ENCODE peak calls at places on chromosomes 5 and 9, in four cellular contexts. N is fibroblast of mammary gland, A is BE2C, Y is spleen. H is an unnamed sample.

GRCh38 chr9:109459423-109459822 is 38.7 kb downstream of the PTPN3 start:
- DNase-seq in A (no peak), N (no peak), Y (no peak), H (no peak)

GRCh38 chr9:127809002-127809561 is 6.4 kb downstream of the FPGS start:
- DNase-seq in N (no peak), Y (no peak), A (no peak), H (peak; percentile 18)

GRCh38 chr5:55597014-55597981 is 62.5 kb upstream of the PLPP1 start:
- DNase-seq in Y (no peak), A (no peak), N (peak; percentile 92), H (no peak)

GRCh38 chr9:107249131-107249533 is 33.9 kb upstream of the RAD23B start:
- DNase-seq in N (no peak), Y (no peak), A (no peak), H (no peak)

GRCh38 chr5:52844885-52845284 is 57.2 kb downstream of the ITGA1 start:
- DNase-seq in Y (no peak), A (no peak), N (peak; percentile 41), H (no peak)

GRCh38 chr9:13369426-13369825 is 89.9 kb upstream of the MPDZ start:
- DNase-seq in Y (no peak), A (no peak), N (no peak), H (no peak)

GRCh38 chr5:148866024-148866423 is 39.6 kb downstream of the ADRB2 start:
- DNase-seq in A (no peak), N (no peak), Y (no peak), H (no peak)

GRCh38 chr5:138461343-138462125 is 3.7 kb upstream of the EGR1 start:
- DNase-seq in Y (no peak), A (no peak), N (peak; percentile 91), H (no peak)

GRCh38 chr5:82277987-82278710 is at the start of gene RPS23:
- DNase-seq in N (peak; percentile 93), Y (peak; percentile 97), A (peak; percentile 92), H (peak; percentile 88)

GRCh38 chr5:42360061-42360460 is 63.2 kb upstream of the GHR start:
- DNase-seq in Y (no peak), N (peak; percentile 92), A (no peak), H (no peak)

GRCh38 chr9:86732514-86732913 is 214.8 kb downstream of the GAS1 start:
- DNase-seq in Y (no peak), A (no peak), N (peak; percentile 100), H (no peak)

GRCh38 chr5:136018814-136019777 is 9.7 kb upstream of the TGFBI start:
- DNase-seq in Y (no peak), N (peak; percentile 99), A (peak; percentile 82), H (no peak)

GRCh38 chr9:77016526-77017504 is 2.6 kb upstream of the FOXB2 start:
- DNase-seq in A (no peak), Y (no peak), N (no peak), H (no peak)

GRCh38 chr9:123617286-123617685 is 261.3 kb downstream of the CRB2 start:
- DNase-seq in N (no peak), Y (no peak), A (no peak), H (no peak)

GRCh38 chr9:16310288-16311145 is 560.0 kb downstream of the BNC2 start:
- DNase-seq in A (no peak), N (no peak), Y (no peak), H (no peak)

GRCh38 chr5:179275941-179276837 is 69.1 kb downstream of the ADAMTS2 start:
- DNase-seq in A (no peak), Y (no peak), N (peak; percentile 99), H (no peak)

DNA sequence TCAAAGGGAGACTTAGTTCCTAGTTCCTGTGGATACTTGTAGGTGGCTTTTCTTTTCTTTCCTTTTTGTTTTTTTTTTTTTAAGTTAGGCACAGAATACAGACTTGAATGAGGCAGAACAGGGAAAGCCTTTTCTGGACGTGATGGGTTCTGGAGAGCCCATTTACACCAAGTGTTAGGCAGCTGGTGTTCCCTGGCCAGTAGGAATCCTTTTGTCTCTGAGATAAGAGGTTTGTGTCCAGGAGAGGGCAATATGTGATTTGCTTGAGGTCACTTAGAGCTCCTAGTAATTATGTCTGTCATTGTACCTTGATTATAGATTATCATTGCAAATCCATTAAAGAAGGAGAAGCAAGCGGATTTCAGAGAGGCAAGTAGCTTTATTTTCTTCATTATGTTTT is 9.1 kb downstream of the MEGF10 start:
- DNase-seq in Y (no peak), A (no peak), N (peak; percentile 11), H (no peak)
- TF ChIP-seq CTCF in Y (no peak), A (no peak), N (no peak), H (no peak)

GRCh38 chr5:45774528-45774927 is 78.3 kb upstream of the HCN1 start:
- DNase-seq in N (no peak), A (no peak), Y (no peak), H (no peak)
- TF ChIP-seq CTCF in N (peak; percentile 0), A (peak; percentile 56), Y (no peak), H (no peak)

GRCh38 chr9:93130861-93131481 is 3.1 kb downstream of the NINJ1 start:
- DNase-seq in N (no peak), A (no peak), Y (peak; percentile 89), H (no peak)
- TF ChIP-seq CTCF in N (no peak), A (no peak), Y (peak; percentile 25), H (no peak)

GRCh38 chr5:10363519-10364185 is 10.2 kb downstream of the MARCHF6 start:
- DNase-seq in N (no peak), A (no peak), Y (no peak), H (no peak)

GRCh38 chr5:10366310-10367297 is 13.1 kb downstream of the MARCHF6 start:
- DNase-seq in Y (no peak), A (no peak), N (peak; percentile 48), H (no peak)

GRCh38 chr5:10365800-10366199 is 12.3 kb downstream of the MARCHF6 start:
- DNase-seq in A (no peak), Y (no peak), N (no peak), H (no peak)

GRCh38 chr5:10367586-10367985 is 14.1 kb downstream of the MARCHF6 start:
- DNase-seq in Y (no peak), N (no peak), A (no peak), H (no peak)

GRCh38 chr5:10364186-10364689 is 10.7 kb downstream of the MARCHF6 start:
- DNase-seq in Y (no peak), N (no peak), A (no peak), H (no peak)
- TF ChIP-seq CTCF in Y (no peak), N (no peak), A (peak; percentile 30), H (no peak)

GRCh38 chr9:134995792-134996120 is 78.0 kb upstream of the FCN1 start:
- DNase-seq in Y (no peak), A (no peak), N (peak; percentile 8), H (no peak)

GRCh38 chr9:134994926-134995791 is 77.4 kb upstream of the FCN1 start:
- DNase-seq in N (no peak), A (no peak), Y (peak; percentile 58), H (no peak)

GRCh38 chr9:134993996-134994720 is 76.4 kb upstream of the FCN1 start:
- DNase-seq in Y (peak; percentile 48), N (no peak), A (no peak), H (no peak)

GRCh38 chr9:134993416-134993815 is 75.7 kb upstream of the FCN1 start:
- DNase-seq in Y (peak; percentile 44), N (no peak), A (no peak), H (no peak)

DNA sequence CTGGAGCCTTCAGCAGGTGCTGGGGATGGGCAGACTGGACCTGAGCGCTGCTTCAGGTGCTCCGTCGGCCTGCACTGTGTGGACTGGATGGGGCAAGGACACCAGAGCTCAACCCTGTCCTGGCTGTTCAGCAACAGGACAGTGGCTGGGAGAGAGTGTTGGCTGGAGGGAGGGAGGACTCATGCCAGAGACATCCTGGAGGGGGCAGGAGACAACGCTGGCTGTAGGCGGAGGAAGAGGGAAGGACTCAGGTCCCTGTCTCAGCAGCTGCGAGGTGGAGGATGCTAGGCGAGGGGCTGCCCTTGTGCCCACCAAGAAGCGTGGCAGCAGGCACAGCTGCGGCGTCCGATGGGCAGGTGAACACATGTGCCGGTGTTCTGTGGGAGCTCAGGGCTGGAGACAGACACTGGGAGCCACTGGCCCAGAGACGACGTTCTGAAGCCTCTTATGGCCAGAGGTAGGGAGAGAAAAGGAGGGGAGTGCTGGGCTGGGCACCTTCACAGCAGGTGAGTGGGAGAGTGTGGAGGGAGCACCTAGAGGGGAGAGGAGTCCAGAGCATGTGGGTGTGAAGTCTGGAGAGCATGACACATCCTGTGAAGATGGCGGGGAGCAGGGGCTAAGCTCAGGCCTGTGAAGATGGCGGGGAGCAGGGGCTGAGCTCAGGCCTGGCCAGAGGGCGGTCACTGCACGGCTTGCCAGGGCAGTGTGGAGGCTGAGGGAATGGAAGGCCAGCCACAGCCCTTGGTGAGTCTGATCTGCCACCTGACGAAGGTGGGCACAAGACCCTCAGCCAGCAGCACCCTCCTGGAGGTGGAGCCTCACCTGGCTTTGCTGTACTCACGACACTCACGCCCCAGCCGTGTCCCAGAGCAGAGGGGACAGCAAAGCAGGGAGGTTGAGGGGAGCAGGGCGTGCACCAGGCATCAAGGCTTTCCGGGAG is 79.1 kb upstream of the FCN1 start:
- DNase-seq in Y (peak; percentile 45), N (no peak), A (no peak), H (no peak)
- TF ChIP-seq CTCF in Y (no peak), N (no peak), A (no peak), H (no peak)

GRCh38 chr9:118809160-118809625 is 560.0 kb downstream of the BRINP1 start:
- DNase-seq in N (no peak), A (no peak), Y (peak; percentile 72), H (no peak)
- TF ChIP-seq CTCF in N (no peak), A (no peak), Y (no peak), H (no peak)

DNA sequence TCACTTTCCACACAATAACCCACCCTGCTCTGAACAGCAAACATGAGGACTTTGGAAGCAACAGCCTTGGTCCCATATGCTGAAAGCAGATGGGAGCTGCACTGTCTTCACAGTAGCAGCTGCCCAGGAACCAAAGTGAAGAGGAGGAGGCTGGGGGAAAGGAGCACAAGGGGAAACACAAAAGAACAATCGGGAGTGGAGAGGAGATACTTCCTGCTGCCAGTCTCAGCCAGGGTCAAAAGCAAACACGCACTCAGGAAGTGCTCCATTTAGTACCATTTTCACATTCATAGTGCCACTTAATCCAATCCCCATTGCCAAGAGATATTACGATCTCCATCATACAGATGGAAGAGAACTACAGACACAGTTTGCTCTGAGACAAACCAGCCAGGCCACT is 183.4 kb upstream of the PUM3 start:
- DNase-seq in N (no peak), A (no peak), Y (no peak), H (no peak)
- TF ChIP-seq CTCF in N (no peak), A (no peak), Y (no peak), H (no peak)

GRCh38 chr5:172721455-172722308 is 49.3 kb downstream of the DUSP1 start:
- DNase-seq in A (no peak), N (peak; percentile 84), Y (no peak), H (no peak)
- TF ChIP-seq CTCF in A (no peak), N (no peak), Y (no peak), H (no peak)

GRCh38 chr5:43631182-43631910 is 28.4 kb downstream of the NNT start:
- DNase-seq in N (peak; percentile 87), Y (no peak), A (peak; percentile 61), H (peak; percentile 45)

GRCh38 chr5:43623048-43623447 is 20.1 kb downstream of the NNT start:
- DNase-seq in Y (no peak), A (no peak), N (no peak), H (no peak)

DNA sequence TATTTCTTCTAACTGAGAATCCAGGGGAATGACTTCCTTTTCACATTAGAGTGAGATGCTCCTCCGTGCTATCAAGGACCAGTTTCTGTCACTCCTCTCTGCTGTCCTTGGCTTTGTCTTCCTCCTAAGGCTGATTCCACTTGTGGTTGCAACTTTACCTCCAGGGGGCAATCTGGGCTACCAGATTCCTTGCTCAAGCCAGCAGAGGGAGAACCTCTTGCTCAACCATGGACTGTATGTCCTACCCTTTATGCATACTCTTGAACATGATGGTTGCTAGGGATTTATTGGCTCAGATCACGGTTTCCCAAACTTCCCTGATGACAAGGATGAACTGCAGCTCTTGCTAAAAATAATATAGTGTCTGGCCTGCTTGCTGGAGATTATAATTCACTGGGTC is 24.0 kb downstream of the NNT start:
- DNase-seq in N (peak; percentile 85), Y (no peak), A (peak; percentile 60), H (no peak)
- TF ChIP-seq CTCF in N (peak; percentile 92), Y (peak; percentile 13), A (peak; percentile 97), H (peak; percentile 21)